ENCODE peak calls at places on chromosome 13, in seven cellular contexts. E is HEK293T, F is H1, H is K562, Z is HCT116, B is HepG2, C is GM12878. U is an unnamed sample.

GRCh38 chr13:53200498-53201453 is 172.2 kb downstream of the OLFM4 start:
- DNase-seq in E (no peak), F (peak; percentile 62), H (no peak), Z (no peak), B (no peak), C (no peak), U (peak; percentile 90)

GRCh38 chr13:101579291-101579802 is 126.9 kb downstream of the ITGBL1 start:
- DNase-seq in E (no peak), F (no peak), H (no peak), Z (no peak), B (peak; percentile 2), C (no peak), U (no peak)

GRCh38 chr13:102779426-102780159 is 6.0 kb upstream of the TEX30 start:
- DNase-seq in E (no peak), F (no peak), H (no peak), Z (no peak), B (no peak), C (no peak), U (no peak)

GRCh38 chr13:84645196-84646071 is 763.2 kb upstream of the SLITRK1 start:
- DNase-seq in E (no peak), F (no peak), H (no peak), Z (no peak), B (no peak), C (no peak), U (no peak)

GRCh38 chr13:90299238-90299637 is 1048.2 kb upstream of the MIR17HG start:
- DNase-seq in E (no peak), F (no peak), H (no peak), Z (no peak), B (no peak), C (no peak), U (no peak)

GRCh38 chr13:91894311-91894710 is 495.9 kb downstream of the GPC5 start:
- DNase-seq in E (no peak), F (no peak), H (no peak), Z (no peak), B (no peak), C (no peak), U (no peak)

GRCh38 chr13:73740681-73741080 is 393.5 kb downstream of the KLF12 start:
- DNase-seq in E (no peak), F (no peak), H (no peak), Z (no peak), B (no peak), C (no peak), U (no peak)

GRCh38 chr13:26051231-26052135 is at the start of gene SHISA2:
- DNase-seq in E (peak; percentile 70), F (peak; percentile 43), H (no peak), Z (no peak), B (no peak), C (no peak), U (peak; percentile 77)

GRCh38 chr13:84126671-84127171 is 244.4 kb upstream of the SLITRK1 start:
- DNase-seq in E (no peak), F (no peak), H (no peak), Z (no peak), B (no peak), C (peak; percentile 20), U (no peak)

GRCh38 chr13:50318887-50319286 is 303.6 kb downstream of the KCNRG start:
- DNase-seq in E (no peak), F (no peak), H (peak; percentile 78), Z (no peak), B (no peak), C (no peak), U (peak; percentile 40)

GRCh38 chr13:40271931-40272775 is 394.3 kb downstream of the FOXO1 start:
- DNase-seq in E (no peak), F (no peak), H (no peak), Z (no peak), B (no peak), C (no peak), U (no peak)

GRCh38 chr13:95956589-95957148 is 96.5 kb downstream of the UGGT2 start:
- DNase-seq in E (no peak), F (no peak), H (peak; percentile 23), Z (no peak), B (no peak), C (peak; percentile 21), U (no peak)

DNA sequence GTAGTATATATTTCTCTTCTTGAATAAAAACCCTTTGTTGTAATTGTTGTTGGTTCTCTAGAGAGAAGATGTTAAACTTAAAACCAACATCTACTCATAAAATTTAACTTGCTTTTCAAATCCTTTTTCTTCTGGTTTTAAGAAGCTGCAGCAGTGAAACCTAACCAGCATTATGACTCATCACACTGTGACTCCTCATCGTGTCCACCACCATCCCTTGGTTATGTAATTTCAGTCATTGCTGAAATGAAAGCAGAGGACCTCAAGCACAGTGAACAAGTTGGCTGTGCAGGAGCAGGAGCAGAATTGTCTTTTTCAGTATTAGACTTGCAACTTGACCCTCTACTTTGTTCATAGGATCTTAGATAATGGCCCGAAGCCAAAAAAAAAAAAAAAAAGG is 64.9 kb upstream of the HTR2A start:
- DNase-seq in E (peak; percentile 6), F (no peak), H (peak; percentile 2), Z (no peak), B (no peak), C (peak; percentile 86), U (no peak)
- TF ChIP-seq SP1 in E (no peak), F (no peak), H (no peak), Z (no peak), B (no peak), C (no peak), U (no peak)

DNA sequence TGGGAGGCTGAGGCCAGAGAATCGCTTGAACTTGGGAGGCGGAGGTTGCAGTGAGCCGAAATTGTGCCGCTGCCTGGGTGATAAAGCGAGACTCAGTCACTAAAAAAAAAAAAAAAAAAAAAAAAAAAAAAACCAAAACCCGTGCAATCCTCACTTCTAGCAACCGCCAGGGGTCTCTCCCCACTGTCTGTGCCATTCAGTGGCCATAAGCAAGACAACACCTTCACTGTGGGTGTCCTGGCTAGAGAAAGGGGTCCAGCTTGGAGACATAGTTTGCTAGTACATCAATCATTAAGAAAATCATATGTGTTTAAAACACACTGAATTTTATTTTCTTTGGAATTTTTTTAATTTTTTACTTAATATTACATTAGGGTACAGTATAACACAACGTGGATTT is 68.2 kb downstream of the RASL11A start:
- DNase-seq in E (peak; percentile 57), F (no peak), H (peak; percentile 37), Z (peak; percentile 36), B (peak; percentile 40), C (no peak), U (peak; percentile 66)
- TF ChIP-seq SP1 in E (no peak), F (no peak), H (no peak), Z (no peak), B (no peak), C (no peak), U (no peak)

GRCh38 chr13:99856021-99856420 is 115.5 kb downstream of the ZIC5 start:
- DNase-seq in E (no peak), F (no peak), H (no peak), Z (no peak), B (no peak), C (no peak), U (no peak)

GRCh38 chr13:99857738-99858137 is 113.8 kb downstream of the ZIC5 start:
- DNase-seq in E (no peak), F (no peak), H (no peak), Z (no peak), B (no peak), C (no peak), U (no peak)

GRCh38 chr13:99862243-99862642 is 109.3 kb downstream of the ZIC5 start:
- DNase-seq in E (no peak), F (no peak), H (no peak), Z (no peak), B (no peak), C (no peak), U (no peak)

GRCh38 chr13:99860736-99861135 is 110.8 kb downstream of the ZIC5 start:
- DNase-seq in E (no peak), F (no peak), H (no peak), Z (no peak), B (no peak), C (no peak), U (no peak)

DNA sequence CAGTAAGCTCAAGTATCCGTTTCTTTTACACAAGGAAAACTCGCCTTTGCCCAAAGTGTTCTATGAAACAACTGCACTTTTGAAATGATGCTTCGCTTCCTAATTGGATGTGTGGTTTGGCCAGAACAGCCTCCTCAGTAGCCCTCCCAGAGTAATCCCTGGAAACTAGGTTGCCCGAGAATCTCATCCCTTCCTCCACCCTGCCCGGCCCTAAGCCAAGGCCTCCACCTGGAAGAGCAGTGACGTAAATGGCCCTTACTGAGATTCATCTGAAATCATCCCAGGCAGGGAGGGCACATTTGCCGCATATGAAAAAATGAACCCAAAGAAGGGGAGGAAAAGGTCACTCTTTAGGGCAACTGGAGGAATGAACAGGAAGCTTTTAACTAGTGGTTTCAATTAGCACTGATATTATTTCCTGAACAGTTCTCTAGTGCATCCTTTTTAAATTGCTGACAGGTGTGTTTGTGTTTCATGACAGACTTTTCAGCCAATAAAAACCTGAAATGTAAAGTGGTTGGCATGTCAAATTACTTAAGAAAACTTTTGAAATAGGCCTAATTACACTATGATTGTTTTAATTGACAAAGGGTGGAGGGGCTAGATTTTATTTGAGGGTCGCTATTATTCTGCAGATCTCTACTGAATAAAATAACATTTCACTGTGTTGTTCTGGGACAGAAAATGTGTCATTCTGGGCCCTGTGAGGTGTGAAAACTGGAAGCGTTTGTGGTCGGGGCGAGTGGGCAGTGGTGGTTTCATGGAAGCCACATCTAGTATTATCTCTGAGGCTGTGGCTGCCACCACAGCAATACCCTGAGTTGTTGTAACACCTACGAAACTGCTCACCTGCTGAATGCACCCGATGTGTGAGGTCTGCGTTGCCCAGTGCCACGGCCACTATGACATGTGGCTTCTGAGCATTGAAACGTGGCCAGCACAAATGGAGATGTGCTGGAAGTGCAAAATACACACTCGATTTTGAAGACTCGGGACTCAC is 112.1 kb downstream of the ZIC5 start:
- DNase-seq in E (no peak), F (no peak), H (no peak), Z (no peak), B (no peak), C (peak; percentile 41), U (no peak)
- TF ChIP-seq SP1 in E (no peak), F (no peak), H (no peak), Z (no peak), B (no peak), C (no peak), U (no peak)

GRCh38 chr13:31434613-31435012 is 234.8 kb downstream of the B3GLCT start:
- DNase-seq in E (no peak), F (no peak), H (no peak), Z (no peak), B (no peak), C (no peak), U (no peak)

GRCh38 chr13:31436478-31436877 is 236.7 kb downstream of the B3GLCT start:
- DNase-seq in E (no peak), F (no peak), H (no peak), Z (no peak), B (no peak), C (no peak), U (no peak)

GRCh38 chr13:31440132-31440531 is 240.4 kb downstream of the B3GLCT start:
- DNase-seq in E (no peak), F (no peak), H (no peak), Z (no peak), B (no peak), C (no peak), U (no peak)

GRCh38 chr13:31441804-31442487 is 242.2 kb downstream of the B3GLCT start:
- DNase-seq in E (no peak), F (no peak), H (no peak), Z (no peak), B (no peak), C (no peak), U (no peak)

DNA sequence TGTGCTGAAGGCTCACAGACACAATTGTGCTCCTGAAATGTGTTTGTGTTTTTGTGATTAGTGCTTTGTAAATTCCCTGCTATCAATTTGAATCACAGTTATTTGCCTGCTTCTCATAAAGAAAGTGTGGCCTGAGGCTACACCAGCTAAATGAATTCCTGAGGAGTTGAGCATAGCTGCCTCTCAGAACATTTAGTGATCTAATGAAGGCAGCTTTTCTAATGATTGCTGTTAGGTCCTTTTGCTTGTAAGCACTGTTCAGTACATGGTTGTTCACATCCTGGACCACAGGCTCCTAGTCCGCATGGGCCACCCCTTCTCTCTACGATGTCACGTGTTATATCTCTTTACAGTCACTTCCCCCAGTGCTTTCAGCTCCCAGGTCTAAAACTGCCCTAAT is 238.2 kb downstream of the B3GLCT start:
- DNase-seq in E (no peak), F (no peak), H (no peak), Z (no peak), B (no peak), C (peak; percentile 13), U (no peak)
- TF ChIP-seq SP1 in E (no peak), F (no peak), H (no peak), Z (no peak), B (no peak), C (no peak), U (no peak)

U was measured in WTC11.